ENCODE peak calls at places on chromosome 3, in ten cellular contexts. X is neuronal stem cell, T is cardiac fibroblast, Y is astrocyte of the spinal cord, J is body of pancreas, K is fibroblast of mammary gland, U is IMR-90, V is left ventricle myocardium inferior, B is tibial nerve, F is NB4. E is an unnamed sample.

GRCh38 chr3:125613204-125613603 is 17.9 kb upstream of the OSBPL11 start:
- DNase-seq in V (no peak), K (no peak), F (no peak), X (no peak), B (no peak), Y (no peak), U (no peak), J (no peak), T (no peak), E (no peak)

GRCh38 chr3:103786296-103786695 is 1351.5 kb downstream of the ZPLD1 start:
- DNase-seq in V (no peak), F (no peak), K (no peak), J (peak), X (no peak), T (no peak), B (no peak), Y (no peak), U (no peak), E (no peak)

GRCh38 chr3:43178891-43179366 is 73.0 kb upstream of the POMGNT2 start:
- DNase-seq in Y (peak), X (no peak), J (peak), U (peak), F (peak), K (peak), V (no peak), B (no peak), T (peak), E (no peak)

GRCh38 chr3:88773766-88774165 is 333.7 kb upstream of the EPHA3 start:
- DNase-seq in X (no peak), U (no peak), J (no peak), B (no peak), V (no peak), F (no peak), T (no peak), Y (no peak), K (no peak), E (no peak)

GRCh38 chr3:10823516-10823818 is 7.4 kb downstream of the SLC6A11 start:
- DNase-seq in T (no peak), U (no peak), X (no peak), K (no peak), J (no peak), B (no peak), F (no peak), Y (no peak), V (no peak), E (no peak)

GRCh38 chr3:25894101-25894500 is 104.2 kb downstream of the OXSM start:
- DNase-seq in X (no peak), V (no peak), F (no peak), T (no peak), Y (no peak), U (peak), J (no peak), K (no peak), B (no peak), E (no peak)

GRCh38 chr3:188510366-188510765 is 356.4 kb downstream of the LPP start:
- DNase-seq in X (no peak), K (peak), V (no peak), T (peak), U (peak), J (no peak), B (no peak), Y (peak), F (no peak), E (no peak)

GRCh38 chr3:141575879-141576743 is 89.3 kb downstream of the RASA2 start:
- DNase-seq in V (no peak), T (peak), J (no peak), Y (peak), F (peak), K (peak), B (no peak), U (peak), X (no peak), E (no peak)

GRCh38 chr3:28994161-28994905 is 286.5 kb upstream of the RBMS3 start:
- DNase-seq in J (no peak), X (no peak), F (no peak), V (no peak), K (no peak), B (no peak), Y (no peak), T (no peak), U (no peak), E (no peak)

GRCh38 chr3:44136421-44136820 is 105.3 kb upstream of the TOPAZ1 start:
- DNase-seq in F (peak), V (no peak), K (no peak), Y (peak), J (no peak), X (peak), U (no peak), T (no peak), B (no peak), E (no peak)

GRCh38 chr3:27293954-27294353 is 75.2 kb downstream of the NEK10 start:
- DNase-seq in F (no peak), J (no peak), X (no peak), T (no peak), V (no peak), K (no peak), U (peak), B (no peak), Y (peak), E (no peak)

GRCh38 chr3:45182915-45183881 is 37.0 kb upstream of the CDCP1 start:
- DNase-seq in K (peak), F (peak), J (peak), X (no peak), B (no peak), V (no peak), Y (peak), U (peak), T (peak), E (no peak)

DNA sequence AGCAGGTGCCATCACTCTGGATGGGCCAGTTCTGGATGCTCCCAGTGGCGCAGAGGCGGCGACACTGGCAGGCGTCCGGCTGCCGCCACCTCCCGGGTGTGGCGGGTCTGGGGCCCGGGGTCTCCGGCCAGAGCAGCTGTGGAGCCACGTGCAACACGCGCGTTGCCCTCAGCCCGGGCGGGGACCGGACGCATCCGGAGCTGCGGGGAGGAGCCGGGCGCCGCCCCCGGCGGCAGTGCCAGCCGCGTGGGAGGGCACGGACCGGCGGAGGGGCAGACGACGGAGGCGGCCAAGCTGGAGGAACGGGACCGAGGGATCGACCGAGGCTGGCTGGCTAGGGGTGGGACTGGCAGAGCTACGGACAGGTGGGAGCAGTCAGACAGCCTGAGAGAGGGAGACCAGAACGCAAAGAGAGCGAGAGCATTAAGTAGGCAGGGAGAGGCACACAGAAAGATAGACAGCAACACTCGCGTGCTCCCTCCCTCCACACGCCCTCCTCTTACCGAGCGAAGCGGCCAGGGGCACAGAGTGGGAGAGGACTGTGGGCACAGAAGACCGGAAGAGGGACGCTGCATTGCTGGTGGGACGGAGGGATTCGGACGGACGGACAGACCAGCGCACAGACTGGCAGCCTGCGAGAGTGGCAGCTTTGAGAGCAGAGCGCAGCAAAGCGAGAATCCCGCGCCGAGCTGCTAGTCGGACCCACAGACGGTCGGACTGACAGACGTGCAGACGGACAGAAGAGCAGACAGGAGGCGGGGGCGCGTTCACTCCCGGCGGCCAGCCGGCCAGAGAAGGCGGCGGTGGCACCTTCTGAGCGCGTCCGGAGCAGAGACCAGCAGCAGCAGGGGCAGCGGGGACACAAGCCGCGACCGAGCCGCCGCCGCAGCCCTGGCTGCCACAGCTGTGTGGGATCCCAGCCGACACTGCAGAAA is at the start of gene ARPP21:
- DNase-seq in F (peak), T (peak), J (peak), Y (peak), X (peak), V (no peak), B (no peak), U (no peak), K (peak), E (peak)
- H3K4me3 ChIP-seq in F (no peak), T (peak), J (no peak), Y (peak), X (peak), V (peak), B (peak), U (peak), K (no peak), E (peak)

DNA sequence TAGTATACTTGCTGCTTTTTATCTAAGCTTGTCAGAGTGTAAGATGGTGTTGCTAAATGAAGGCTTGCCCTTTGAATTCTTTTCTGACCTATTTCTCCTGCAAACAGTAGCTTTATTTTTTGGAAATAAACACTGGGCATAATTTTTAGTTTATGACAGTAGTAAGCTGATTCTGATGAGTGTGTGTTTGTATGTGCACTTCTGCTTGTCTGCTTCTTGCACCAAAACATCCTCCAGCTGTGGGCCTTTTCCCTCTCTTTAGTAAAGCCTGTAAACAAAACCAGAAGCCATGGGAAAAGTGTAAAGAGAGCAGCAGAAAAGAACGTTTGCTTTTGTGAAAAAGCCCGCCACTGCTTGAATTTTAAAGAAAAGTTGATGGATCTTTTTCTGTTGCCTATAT is 136.4 kb upstream of the IL12A start:
- DNase-seq in X (no peak), T (no peak), K (no peak), U (no peak), Y (no peak), J (no peak), B (no peak), V (no peak), F (no peak), E (no peak)
- H3K4me3 ChIP-seq in X (peak), T (no peak), K (no peak), U (no peak), Y (no peak), J (no peak), B (no peak), V (peak), F (no peak), E (peak)

DNA sequence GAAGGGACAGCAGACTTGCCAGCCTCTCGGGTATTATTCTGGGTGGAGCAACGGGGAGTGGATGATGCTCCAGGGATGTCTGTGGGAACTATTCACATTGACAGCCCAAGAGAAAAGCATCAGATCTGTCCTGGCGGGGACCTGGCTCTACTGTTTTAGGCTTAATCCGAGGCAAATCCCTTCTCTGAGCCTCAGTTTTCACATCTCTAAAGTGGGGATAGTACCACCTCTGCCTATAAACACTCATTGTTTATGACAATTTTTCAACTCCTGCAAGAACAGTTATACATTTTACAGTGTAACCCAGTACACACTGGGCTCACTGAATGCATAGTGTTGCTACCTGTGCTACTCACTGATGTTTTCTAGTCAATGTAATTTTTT is 9.3 kb downstream of the PDIA5 start:
- DNase-seq in K (no peak), V (no peak), T (no peak), B (no peak), J (no peak), F (no peak), X (no peak), Y (no peak), U (no peak), E (no peak)
- H3K4me3 ChIP-seq in K (no peak), V (no peak), T (no peak), B (no peak), J (no peak), F (no peak), X (no peak), Y (no peak), U (no peak), E (no peak)

DNA sequence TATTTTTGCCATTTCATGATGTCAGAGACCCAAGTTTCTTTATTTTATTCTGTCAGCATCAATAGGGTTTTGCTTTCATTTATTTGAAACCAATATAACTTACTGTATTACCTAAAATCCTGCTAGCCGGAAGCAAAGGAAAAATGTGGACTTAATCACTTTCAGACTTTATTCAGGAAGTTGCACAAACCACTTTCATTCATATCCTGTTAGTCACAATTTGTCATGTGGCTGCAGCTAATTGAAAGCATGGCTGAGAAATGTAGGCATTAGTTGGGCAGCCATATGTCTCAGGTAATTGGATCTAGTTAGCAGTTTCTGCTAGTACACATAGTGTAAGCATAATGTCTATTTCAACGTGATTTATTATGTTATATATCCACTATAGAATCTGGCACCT is 462.3 kb upstream of the SGO1 start:
- DNase-seq in B (no peak), U (peak), F (peak), V (no peak), T (peak), Y (peak), K (peak), X (no peak), J (no peak), E (no peak)
- H3K4me3 ChIP-seq in B (no peak), U (no peak), F (no peak), V (no peak), T (no peak), Y (no peak), K (no peak), X (no peak), J (no peak), E (no peak)